ENCODE peak calls at places on chromosomes 1 and 21, in six cellular contexts. V, P, Q, T, J and I are unnamed samples.

GRCh38 chr21:31945576-31945975 is 72.8 kb downstream of the HUNK start:
- DNase-seq in V (no peak), P (peak; percentile 75), Q (no peak), T (no peak), J (no peak), I (no peak)

GRCh38 chr1:96521994-96522760 is 199.4 kb upstream of the PTBP2 start:
- DNase-seq in V (no peak), P (no peak), Q (no peak), T (peak; percentile 35), J (no peak), I (peak; percentile 25)

GRCh38 chr1:76867342-76868130 is at the start of gene ST6GALNAC5:
- DNase-seq in V (no peak), P (peak; percentile 69), Q (no peak), T (peak; percentile 5), J (no peak), I (no peak)

GRCh38 chr1:37394574-37395464 is 79.6 kb upstream of the ZC3H12A start:
- DNase-seq in V (no peak), P (no peak), Q (no peak), T (peak; percentile 28), J (no peak), I (no peak)

GRCh38 chr1:112618114-112618720 is 724 bp downstream of the ST7L start:
- DNase-seq in V (peak; percentile 13), P (peak; percentile 17), Q (no peak), T (peak; percentile 21), J (peak; percentile 1), I (no peak)

GRCh38 chr1:116164056-116164889 is 53.1 kb downstream of the MAB21L3 start:
- DNase-seq in V (no peak), P (no peak), Q (no peak), T (no peak), J (no peak), I (no peak)

GRCh38 chr1:64484651-64485050 is 14.7 kb downstream of the CACHD1 start:
- DNase-seq in V (no peak), P (no peak), Q (no peak), T (no peak), J (no peak), I (peak; percentile 45)

GRCh38 chr1:185317886-185318310 is 855 bp upstream of the IVNS1ABP start:
- DNase-seq in V (peak; percentile 77), P (peak; percentile 32), Q (peak; percentile 64), T (peak; percentile 42), J (peak; percentile 58), I (peak; percentile 10)

GRCh38 chr1:178536844-178537371 is 24.0 kb downstream of the TEX35 start:
- DNase-seq in V (no peak), P (peak; percentile 95), Q (no peak), T (peak; percentile 82), J (peak; percentile 93), I (peak; percentile 91)

GRCh38 chr21:25496825-25497482 is 110.3 kb downstream of the MRPL39 start:
- DNase-seq in V (no peak), P (peak; percentile 15), Q (no peak), T (no peak), J (no peak), I (no peak)

GRCh38 chr1:8552135-8552534 is 234.2 kb downstream of the SLC45A1 start:
- DNase-seq in V (no peak), P (no peak), Q (no peak), T (no peak), J (no peak), I (no peak)

GRCh38 chr21:43209575-43210453 is 41.0 kb downstream of the CRYAA start:
- DNase-seq in V (no peak), P (peak; percentile 63), Q (no peak), T (peak; percentile 85), J (no peak), I (peak; percentile 13)

GRCh38 chr1:154713001-154713400 is 105.0 kb upstream of the ADAR start:
- DNase-seq in V (no peak), P (no peak), Q (no peak), T (no peak), J (no peak), I (no peak)

GRCh38 chr1:110084226-110085078 is 14.0 kb upstream of the ALX3 start:
- DNase-seq in V (peak; percentile 24), P (peak; percentile 72), Q (no peak), T (no peak), J (peak; percentile 40), I (no peak)

GRCh38 chr1:156959414-156959813 is 39.0 kb downstream of the LRRC71 start:
- DNase-seq in V (no peak), P (no peak), Q (no peak), T (no peak), J (no peak), I (no peak)

GRCh38 chr1:228166170-228166936 is 749 bp downstream of the IBA57 start:
- DNase-seq in V (peak; percentile 44), P (peak; percentile 80), Q (peak; percentile 49), T (peak; percentile 82), J (peak; percentile 73), I (peak; percentile 48)

GRCh38 chr1:12547586-12548225 is 70.3 kb downstream of the DHRS3 start:
- DNase-seq in V (no peak), P (no peak), Q (no peak), T (no peak), J (no peak), I (no peak)

GRCh38 chr1:161721738-161722343 is 497 bp downstream of the FCRLB start:
- DNase-seq in V (no peak), P (peak; percentile 76), Q (no peak), T (peak; percentile 54), J (no peak), I (no peak)

GRCh38 chr1:67735806-67736627 is 51.0 kb downstream of the GADD45A start:
- DNase-seq in V (peak; percentile 28), P (peak; percentile 89), Q (peak; percentile 31), T (peak; percentile 67), J (peak; percentile 86), I (no peak)

GRCh38 chr1:164640673-164641352 is 81.8 kb downstream of the PBX1 start:
- DNase-seq in V (no peak), P (no peak), Q (no peak), T (no peak), J (no peak), I (no peak)

GRCh38 chr1:172909606-172910326 is 141.0 kb downstream of the TNFSF18 start:
- DNase-seq in V (no peak), P (peak; percentile 61), Q (no peak), T (peak; percentile 71), J (no peak), I (no peak)

GRCh38 chr1:215376544-215377264 is 190.4 kb upstream of the KCTD3 start:
- DNase-seq in V (no peak), P (peak; percentile 13), Q (no peak), T (no peak), J (no peak), I (no peak)

GRCh38 chr1:235979716-235980338 is 85.1 kb downstream of the NID1 start:
- DNase-seq in V (no peak), P (no peak), Q (no peak), T (no peak), J (no peak), I (no peak)

GRCh38 chr1:222224576-222224975 is 323.3 kb downstream of the HHIPL2 start:
- DNase-seq in V (no peak), P (no peak), Q (no peak), T (no peak), J (no peak), I (no peak)